ENCODE peak calls at places on chromosomes 4 and X, in six cellular contexts. One of them, this sample, is unnamed.

GRCh38 chrX:40550069-40550468 is 30.7 kb upstream of the ATP6AP2 start:
- DNase-seq in dorsolateral prefrontal cortex: no peak
- DNase-seq in SHP77: peak; percentile 70
- DNase-seq in upper lobe of right lung: no peak
- DNase-seq in cardiac fibroblast: no peak
- DNase-seq in cardiac muscle cell: no peak
- DNase-seq in this sample: peak; percentile 57

GRCh38 chr4:99679204-99679603 is 21.6 kb upstream of the C4orf54 start:
- DNase-seq in dorsolateral prefrontal cortex: no peak
- DNase-seq in SHP77: no peak
- DNase-seq in cardiac muscle cell: peak; percentile 94
- DNase-seq in cardiac fibroblast: peak; percentile 21
- DNase-seq in upper lobe of right lung: no peak
- DNase-seq in this sample: no peak

GRCh38 chrX:10414872-10415703 is 205.3 kb downstream of the MID1 start:
- DNase-seq in SHP77: no peak
- DNase-seq in upper lobe of right lung: no peak
- DNase-seq in cardiac muscle cell: no peak
- DNase-seq in dorsolateral prefrontal cortex: no peak
- DNase-seq in cardiac fibroblast: no peak
- DNase-seq in this sample: no peak

GRCh38 chr4:148056879-148057278 is 325.0 kb downstream of the ARHGAP10 start:
- DNase-seq in upper lobe of right lung: peak; percentile 74
- DNase-seq in SHP77: no peak
- DNase-seq in dorsolateral prefrontal cortex: peak; percentile 65
- DNase-seq in cardiac fibroblast: peak; percentile 52
- DNase-seq in cardiac muscle cell: no peak
- DNase-seq in this sample: peak; percentile 61

GRCh38 chrX:124555036-124555595 is 208.8 kb downstream of the SH2D1A start:
- DNase-seq in cardiac fibroblast: peak; percentile 16
- DNase-seq in SHP77: no peak
- DNase-seq in upper lobe of right lung: no peak
- DNase-seq in cardiac muscle cell: no peak
- DNase-seq in dorsolateral prefrontal cortex: no peak
- DNase-seq in this sample: no peak

GRCh38 chr4:91448668-91449330 is 855.0 kb upstream of the GRID2 start:
- DNase-seq in cardiac muscle cell: no peak
- DNase-seq in dorsolateral prefrontal cortex: no peak
- DNase-seq in upper lobe of right lung: no peak
- DNase-seq in SHP77: no peak
- DNase-seq in cardiac fibroblast: peak; percentile 48
- DNase-seq in this sample: no peak

GRCh38 chr4:94357624-94358023 is 15.0 kb upstream of the HPGDS start:
- DNase-seq in cardiac fibroblast: no peak
- DNase-seq in upper lobe of right lung: no peak
- DNase-seq in dorsolateral prefrontal cortex: no peak
- DNase-seq in SHP77: no peak
- DNase-seq in cardiac muscle cell: no peak
- DNase-seq in this sample: no peak

GRCh38 chr4:68950033-68950432 is 1.6 kb downstream of the UGT2A3 start:
- DNase-seq in cardiac muscle cell: no peak
- DNase-seq in dorsolateral prefrontal cortex: no peak
- DNase-seq in upper lobe of right lung: no peak
- DNase-seq in cardiac fibroblast: no peak
- DNase-seq in SHP77: no peak
- DNase-seq in this sample: no peak

GRCh38 chr4:27692098-27692679 is 831.5 kb downstream of the STIM2 start:
- DNase-seq in upper lobe of right lung: no peak
- DNase-seq in cardiac muscle cell: peak; percentile 42
- DNase-seq in cardiac fibroblast: peak; percentile 5
- DNase-seq in SHP77: peak; percentile 4
- DNase-seq in dorsolateral prefrontal cortex: no peak
- DNase-seq in this sample: peak; percentile 36

GRCh38 chrX:20974326-20974725 is 399.9 kb upstream of the CNKSR2 start:
- DNase-seq in cardiac fibroblast: peak; percentile 5
- DNase-seq in upper lobe of right lung: no peak
- DNase-seq in dorsolateral prefrontal cortex: no peak
- DNase-seq in SHP77: no peak
- DNase-seq in cardiac muscle cell: no peak
- DNase-seq in this sample: no peak

GRCh38 chrX:2391869-2392606 is 108.7 kb downstream of the DHRSX start:
- DNase-seq in dorsolateral prefrontal cortex: no peak
- DNase-seq in cardiac fibroblast: peak; percentile 84
- DNase-seq in SHP77: no peak
- DNase-seq in upper lobe of right lung: no peak
- DNase-seq in cardiac muscle cell: no peak
- DNase-seq in this sample: no peak

GRCh38 chr4:45971108-45971507 is 152.7 kb downstream of the GABRG1 start:
- DNase-seq in SHP77: no peak
- DNase-seq in upper lobe of right lung: no peak
- DNase-seq in cardiac muscle cell: no peak
- DNase-seq in cardiac fibroblast: no peak
- DNase-seq in dorsolateral prefrontal cortex: no peak
- DNase-seq in this sample: no peak

GRCh38 chrX:103913356-103914020 is 48.9 kb upstream of the TMSB15B start:
- DNase-seq in upper lobe of right lung: no peak
- DNase-seq in cardiac muscle cell: peak; percentile 48
- DNase-seq in cardiac fibroblast: peak; percentile 2
- DNase-seq in SHP77: no peak
- DNase-seq in dorsolateral prefrontal cortex: no peak
- DNase-seq in this sample: no peak

GRCh38 chr4:85734446-85734845 is 259.5 kb downstream of the ARHGAP24 start:
- DNase-seq in upper lobe of right lung: no peak
- DNase-seq in SHP77: no peak
- DNase-seq in dorsolateral prefrontal cortex: no peak
- DNase-seq in cardiac fibroblast: peak; percentile 33
- DNase-seq in cardiac muscle cell: no peak
- DNase-seq in this sample: no peak

GRCh38 chr4:8050555-8051206 is 107.9 kb downstream of the ABLIM2 start:
- DNase-seq in dorsolateral prefrontal cortex: peak; percentile 81
- DNase-seq in cardiac muscle cell: peak; percentile 88
- DNase-seq in upper lobe of right lung: peak; percentile 87
- DNase-seq in SHP77: peak; percentile 51
- DNase-seq in cardiac fibroblast: peak; percentile 70
- DNase-seq in this sample: peak; percentile 94

GRCh38 chr4:44760142-44760898 is 34.0 kb upstream of the GNPDA2 start:
- DNase-seq in upper lobe of right lung: no peak
- DNase-seq in dorsolateral prefrontal cortex: no peak
- DNase-seq in cardiac fibroblast: peak; percentile 57
- DNase-seq in SHP77: peak; percentile 3
- DNase-seq in cardiac muscle cell: peak; percentile 59
- DNase-seq in this sample: no peak

GRCh38 chr4:39627413-39627812 is 11.3 kb downstream of the SMIM14 start:
- DNase-seq in SHP77: no peak
- DNase-seq in cardiac fibroblast: no peak
- DNase-seq in dorsolateral prefrontal cortex: no peak
- DNase-seq in cardiac muscle cell: no peak
- DNase-seq in upper lobe of right lung: no peak
- DNase-seq in this sample: no peak

GRCh38 chr4:128488055-128488705 is 200.6 kb upstream of the PGRMC2 start:
- DNase-seq in SHP77: no peak
- DNase-seq in cardiac muscle cell: no peak
- DNase-seq in dorsolateral prefrontal cortex: no peak
- DNase-seq in cardiac fibroblast: no peak
- DNase-seq in upper lobe of right lung: no peak
- DNase-seq in this sample: no peak

GRCh38 chr4:122873752-122874151 is 47.1 kb downstream of the FGF2 start:
- DNase-seq in dorsolateral prefrontal cortex: no peak
- DNase-seq in SHP77: no peak
- DNase-seq in cardiac fibroblast: no peak
- DNase-seq in cardiac muscle cell: no peak
- DNase-seq in upper lobe of right lung: no peak
- DNase-seq in this sample: no peak

GRCh38 chrX:47166126-47166525 is 21.1 kb downstream of the RBM10 start:
- DNase-seq in cardiac muscle cell: no peak
- DNase-seq in upper lobe of right lung: peak; percentile 3
- DNase-seq in dorsolateral prefrontal cortex: peak; percentile 5
- DNase-seq in SHP77: no peak
- DNase-seq in cardiac fibroblast: peak; percentile 32
- DNase-seq in this sample: no peak

GRCh38 chr4:184668096-184668495 is 18.6 kb downstream of the PRIMPOL start:
- DNase-seq in cardiac muscle cell: no peak
- DNase-seq in upper lobe of right lung: no peak
- DNase-seq in SHP77: no peak
- DNase-seq in dorsolateral prefrontal cortex: no peak
- DNase-seq in cardiac fibroblast: no peak
- DNase-seq in this sample: no peak

GRCh38 chr4:76011700-76012387 is 4.5 kb upstream of the CXCL9 start:
- DNase-seq in dorsolateral prefrontal cortex: no peak
- DNase-seq in cardiac fibroblast: peak; percentile 71
- DNase-seq in upper lobe of right lung: no peak
- DNase-seq in SHP77: no peak
- DNase-seq in cardiac muscle cell: no peak
- DNase-seq in this sample: no peak

GRCh38 chrX:125940985-125941384 is 225.1 kb downstream of the DCAF12L2 start:
- DNase-seq in SHP77: no peak
- DNase-seq in upper lobe of right lung: no peak
- DNase-seq in cardiac muscle cell: no peak
- DNase-seq in cardiac fibroblast: no peak
- DNase-seq in dorsolateral prefrontal cortex: no peak
- DNase-seq in this sample: no peak

GRCh38 chr4:55435136-55435535 is 39.4 kb downstream of the TMEM165 start:
- DNase-seq in cardiac muscle cell: peak; percentile 10
- DNase-seq in SHP77: no peak
- DNase-seq in dorsolateral prefrontal cortex: no peak
- DNase-seq in cardiac fibroblast: peak; percentile 64
- DNase-seq in upper lobe of right lung: no peak
- DNase-seq in this sample: no peak

GRCh38 chrX:46456125-46456922 is 88.9 kb downstream of the ZNF674 start:
- DNase-seq in SHP77: no peak
- DNase-seq in dorsolateral prefrontal cortex: no peak
- DNase-seq in cardiac fibroblast: peak; percentile 48
- DNase-seq in upper lobe of right lung: no peak
- DNase-seq in cardiac muscle cell: no peak
- DNase-seq in this sample: peak; percentile 47

GRCh38 chr4:183376381-183376780 is 54.2 kb upstream of the CLDN24 start:
- DNase-seq in cardiac muscle cell: no peak
- DNase-seq in SHP77: no peak
- DNase-seq in cardiac fibroblast: no peak
- DNase-seq in upper lobe of right lung: no peak
- DNase-seq in dorsolateral prefrontal cortex: no peak
- DNase-seq in this sample: no peak

GRCh38 chr4:114435118-114435517 is 163.5 kb upstream of the UGT8 start:
- DNase-seq in cardiac fibroblast: no peak
- DNase-seq in cardiac muscle cell: no peak
- DNase-seq in upper lobe of right lung: no peak
- DNase-seq in SHP77: no peak
- DNase-seq in dorsolateral prefrontal cortex: no peak
- DNase-seq in this sample: no peak

GRCh38 chrX:146881521-146881920 is 67.0 kb upstream of the CXorf51A start:
- DNase-seq in SHP77: no peak
- DNase-seq in cardiac muscle cell: no peak
- DNase-seq in cardiac fibroblast: no peak
- DNase-seq in upper lobe of right lung: no peak
- DNase-seq in dorsolateral prefrontal cortex: no peak
- DNase-seq in this sample: no peak

GRCh38 chr4:114078636-114079035 is 99.2 kb upstream of the ARSJ start:
- DNase-seq in SHP77: no peak
- DNase-seq in cardiac muscle cell: no peak
- DNase-seq in cardiac fibroblast: peak; percentile 26
- DNase-seq in dorsolateral prefrontal cortex: no peak
- DNase-seq in upper lobe of right lung: no peak
- DNase-seq in this sample: no peak

GRCh38 chrX:20500949-20501348 is 234.2 kb upstream of the RPS6KA3 start:
- DNase-seq in cardiac muscle cell: no peak
- DNase-seq in dorsolateral prefrontal cortex: no peak
- DNase-seq in cardiac fibroblast: no peak
- DNase-seq in SHP77: no peak
- DNase-seq in upper lobe of right lung: no peak
- DNase-seq in this sample: no peak

GRCh38 chr4:169615467-169616106 is 3.2 kb upstream of the NEK1 start:
- DNase-seq in cardiac muscle cell: no peak
- DNase-seq in SHP77: no peak
- DNase-seq in upper lobe of right lung: no peak
- DNase-seq in dorsolateral prefrontal cortex: no peak
- DNase-seq in cardiac fibroblast: no peak
- DNase-seq in this sample: no peak

GRCh38 chrX:49844622-49845021 is 15.5 kb downstream of the PAGE4 start:
- DNase-seq in upper lobe of right lung: no peak
- DNase-seq in SHP77: no peak
- DNase-seq in cardiac muscle cell: no peak
- DNase-seq in dorsolateral prefrontal cortex: peak; percentile 66
- DNase-seq in cardiac fibroblast: no peak
- DNase-seq in this sample: peak; percentile 69

GRCh38 chr4:73762409-73762808 is 22.0 kb downstream of the CXCL8 start:
- DNase-seq in cardiac fibroblast: no peak
- DNase-seq in cardiac muscle cell: no peak
- DNase-seq in upper lobe of right lung: no peak
- DNase-seq in SHP77: no peak
- DNase-seq in dorsolateral prefrontal cortex: no peak
- DNase-seq in this sample: no peak

GRCh38 chr4:11505225-11505971 is 76.7 kb upstream of the HS3ST1 start:
- DNase-seq in dorsolateral prefrontal cortex: no peak
- DNase-seq in upper lobe of right lung: no peak
- DNase-seq in cardiac muscle cell: no peak
- DNase-seq in SHP77: no peak
- DNase-seq in cardiac fibroblast: peak; percentile 21
- DNase-seq in this sample: no peak

GRCh38 chr4:123776267-123776666 is 379.7 kb downstream of the SPRY1 start:
- DNase-seq in upper lobe of right lung: no peak
- DNase-seq in cardiac fibroblast: no peak
- DNase-seq in dorsolateral prefrontal cortex: no peak
- DNase-seq in cardiac muscle cell: no peak
- DNase-seq in SHP77: no peak
- DNase-seq in this sample: no peak